ENCODE peak calls at places on chromosomes 13 and 19, in ten cellular contexts. I is body of pancreas; T is pancreas; R is heart right ventricle; G is CD8-positive, alpha-beta T cell; Q is IMR-90; P is uterus; E is heart left ventricle; C is stomach; J is ovary. H is an unnamed sample.

GRCh38 chr13:44141213-44141724 is 232.4 kb upstream of the SERP2 start:
- DNase-seq in I (peak; percentile 14), T (peak; percentile 29), R (no peak), G (peak; percentile 11), Q (no peak), P (no peak), E (no peak), C (no peak), J (peak; percentile 40), H (no peak)

GRCh38 chr19:21585491-21585890 is 80.1 kb downstream of the ZNF429 start:
- DNase-seq in I (peak; percentile 60), T (peak; percentile 37), R (no peak), G (no peak), Q (no peak), P (no peak), E (no peak), C (peak; percentile 39), J (no peak), H (no peak)

GRCh38 chr19:35347171-35347929 is at the start of gene FFAR1:
- DNase-seq in I (no peak), T (no peak), R (no peak), G (peak; percentile 19), Q (no peak), P (no peak), E (no peak), C (peak; percentile 15), J (peak; percentile 30), H (peak; percentile 69)

GRCh38 chr13:80979035-80979641 is 638.2 kb upstream of the SPRY2 start:
- DNase-seq in I (peak; percentile 55), T (peak; percentile 28), R (peak; percentile 44), G (peak; percentile 12), Q (peak; percentile 54), P (peak; percentile 18), E (peak; percentile 28), C (peak; percentile 28), J (no peak), H (no peak)

GRCh38 chr19:35116085-35116801 is 620 bp downstream of the FXYD3 start:
- DNase-seq in I (peak; percentile 69), T (peak; percentile 49), R (no peak), G (no peak), Q (no peak), P (no peak), E (no peak), C (peak; percentile 85), J (no peak), H (peak; percentile 79)

GRCh38 chr19:38564981-38565685 is 52.6 kb downstream of the MAP4K1 start:
- DNase-seq in I (peak; percentile 10), T (no peak), R (no peak), G (peak; percentile 16), Q (no peak), P (no peak), E (no peak), C (no peak), J (no peak), H (peak; percentile 60)

GRCh38 chr19:35882074-35882832 is 13.9 kb downstream of the APLP1 start:
- DNase-seq in I (peak; percentile 51), T (peak; percentile 51), R (peak; percentile 67), G (no peak), Q (peak; percentile 81), P (peak; percentile 60), E (peak; percentile 39), C (no peak), J (no peak), H (no peak)

GRCh38 chr13:79810671-79811070 is 329.7 kb downstream of the NDFIP2 start:
- DNase-seq in I (no peak), T (no peak), R (no peak), G (no peak), Q (peak; percentile 58), P (no peak), E (no peak), C (no peak), J (no peak), H (no peak)

GRCh38 chr13:43167058-43167457 is 143.7 kb downstream of the DNAJC15 start:
- DNase-seq in I (no peak), T (no peak), R (no peak), G (no peak), Q (no peak), P (no peak), E (no peak), C (no peak), J (no peak), H (no peak)

GRCh38 chr19:13036366-13036976 is 41.2 kb downstream of the NFIX start:
- DNase-seq in I (peak; percentile 66), T (no peak), R (no peak), G (no peak), Q (peak; percentile 29), P (peak; percentile 69), E (no peak), C (peak; percentile 66), J (no peak), H (no peak)
- TF ChIP-seq CTCF in I (peak; percentile 14), T (no peak), R (peak; percentile 36), G (no peak), Q (no peak), P (no peak), E (peak; percentile 23), C (peak; percentile 16), J (no peak), H (no peak)

GRCh38 chr13:46603165-46603603 is 50.2 kb downstream of the LRCH1 start:
- DNase-seq in I (no peak), T (no peak), R (no peak), G (no peak), Q (no peak), P (no peak), E (no peak), C (no peak), J (no peak), H (no peak)

GRCh38 chr13:46602531-46602930 is 49.6 kb downstream of the LRCH1 start:
- DNase-seq in I (no peak), T (no peak), R (no peak), G (no peak), Q (no peak), P (no peak), E (no peak), C (no peak), J (no peak), H (no peak)

GRCh38 chr13:46605089-46605488 is 52.1 kb downstream of the LRCH1 start:
- DNase-seq in I (peak; percentile 56), T (peak; percentile 24), R (peak; percentile 63), G (no peak), Q (no peak), P (peak; percentile 31), E (peak; percentile 46), C (peak; percentile 77), J (no peak), H (no peak)

GRCh38 chr13:46605824-46606554 is 53.0 kb downstream of the LRCH1 start:
- DNase-seq in I (no peak), T (no peak), R (no peak), G (no peak), Q (no peak), P (no peak), E (no peak), C (no peak), J (no peak), H (no peak)

DNA sequence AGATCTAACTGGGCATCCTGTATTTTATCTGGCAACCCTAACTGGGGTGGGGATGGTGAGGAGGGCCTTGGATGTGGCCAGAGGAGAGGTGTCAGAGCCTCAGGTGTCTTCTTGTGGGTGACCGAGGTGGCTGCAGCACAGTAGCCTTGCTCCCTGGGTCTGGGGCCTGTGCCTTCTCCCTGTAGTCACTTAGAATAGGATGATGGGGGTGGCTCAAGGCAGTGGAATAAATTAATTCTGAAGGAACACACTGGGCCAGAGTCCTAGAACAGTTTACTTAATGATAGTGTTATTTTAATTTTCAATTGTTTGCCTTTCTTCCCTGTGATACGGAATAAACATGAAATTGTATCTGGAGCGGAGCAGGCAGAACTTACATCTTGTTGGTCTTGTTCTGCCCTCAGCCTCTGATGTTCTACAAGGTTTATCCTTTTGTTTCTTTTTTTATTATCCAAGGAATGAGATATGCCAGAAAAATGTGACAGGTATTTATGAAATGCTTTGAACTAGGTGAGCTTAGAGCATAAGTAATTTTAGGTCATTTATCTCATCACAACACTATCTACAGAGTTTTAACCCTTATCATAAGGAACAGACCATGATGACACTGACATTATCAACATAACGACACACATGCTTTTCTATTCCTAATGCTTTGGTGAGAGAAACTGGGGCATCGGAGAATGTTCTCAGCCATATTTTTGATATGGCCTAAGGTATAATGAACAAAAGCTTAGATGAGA is 51.4 kb downstream of the LRCH1 start:
- DNase-seq in I (no peak), T (no peak), R (no peak), G (no peak), Q (no peak), P (no peak), E (no peak), C (no peak), J (no peak), H (no peak)
- H3K4me1 ChIP-seq in I (peaks cover 48% of the 10 kb centered on the region), T (peaks cover 29% of the 10 kb centered on the region), R (peaks cover 96% of the 10 kb centered on the region), G (peaks cover 30% of the 10 kb centered on the region), Q (peaks cover 13% of the 10 kb centered on the region), P (peaks cover 14% of the 10 kb centered on the region), E (peaks cover 96% of the 10 kb centered on the region), C (peaks cover 91% of the 10 kb centered on the region), J (peaks cover 10% of the 10 kb centered on the region), H (no peaks in the 10 kb centered on the region)

GRCh38 chr13:32098275-32098674 is 66.7 kb downstream of the FRY start:
- DNase-seq in I (no peak), T (no peak), R (no peak), G (no peak), Q (no peak), P (no peak), E (no peak), C (no peak), J (no peak), H (no peak)

GRCh38 chr13:32087955-32088747 is 56.6 kb downstream of the FRY start:
- DNase-seq in I (no peak), T (no peak), R (no peak), G (no peak), Q (peak; percentile 75), P (no peak), E (no peak), C (no peak), J (no peak), H (no peak)

GRCh38 chr13:32086791-32087441 is 55.3 kb downstream of the FRY start:
- DNase-seq in I (no peak), T (no peak), R (no peak), G (no peak), Q (no peak), P (peak; percentile 40), E (no peak), C (no peak), J (no peak), H (no peak)

DNA sequence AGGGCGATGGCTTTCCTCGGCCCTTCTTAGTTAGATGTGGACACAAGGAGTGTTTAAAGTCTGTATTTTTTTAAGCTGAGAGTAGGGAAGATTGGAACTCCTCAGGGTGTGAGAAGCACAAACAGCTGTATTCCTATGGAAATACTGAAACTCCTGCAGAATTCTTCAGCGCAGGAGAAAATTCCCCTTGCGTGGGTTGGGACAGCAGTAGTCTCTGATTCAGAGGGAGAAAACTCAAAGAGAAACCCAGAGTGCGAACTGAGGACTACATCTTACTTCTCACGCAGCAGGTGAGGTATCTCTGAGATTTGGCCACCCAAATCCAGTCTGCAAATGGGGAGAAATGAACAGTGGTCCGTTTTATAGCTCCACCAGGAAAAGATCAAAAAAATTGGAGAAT is 60.9 kb downstream of the FRY start:
- DNase-seq in I (no peak), T (no peak), R (no peak), G (no peak), Q (no peak), P (no peak), E (no peak), C (no peak), J (no peak), H (no peak)
- TF ChIP-seq CTCF in I (no peak), T (no peak), R (no peak), G (no peak), Q (no peak), P (no peak), E (no peak), C (no peak), J (no peak), H (no peak)

GRCh38 chr13:109151255-109151654 is 521.8 kb downstream of the MYO16 start:
- DNase-seq in I (no peak), T (no peak), R (no peak), G (no peak), Q (no peak), P (no peak), E (no peak), C (no peak), J (no peak), H (no peak)
- H3K4me1 ChIP-seq in I (no peaks in the 10 kb centered on the region), T (no peaks in the 10 kb centered on the region), R (peaks cover 7% of the 10 kb centered on the region), G (no peaks in the 10 kb centered on the region), Q (peaks cover 24% of the 10 kb centered on the region), P (no peaks in the 10 kb centered on the region), E (no peaks in the 10 kb centered on the region), C (no peaks in the 10 kb centered on the region), J (peaks cover 13% of the 10 kb centered on the region), H (no peaks in the 10 kb centered on the region)